ENCODE peak calls at places on chromosomes 1 and 21, in four cellular contexts. One of them, this sample, is unnamed.

GRCh38 chr1:225207791-225208190 is 220.0 kb downstream of the LBR start:
- DNase-seq in stimulated activated naive B cell treated with anti-CD40 and anti-IgM and Interleukin-4, amounts not matched to agents 10 μg/mL and 1 μg/mL and 100 μg/mL, for 72 hours: no peak
- DNase-seq in activated T-cell treated with anti-CD3 and anti-CD28 coated beads for 1 hour: no peak
- DNase-seq in lower leg skin: no peak
- DNase-seq in this sample: no peak

GRCh38 chr1:26794391-26794790 is 6.6 kb downstream of the PIGV start:
- DNase-seq in lower leg skin: no peak
- DNase-seq in stimulated activated naive B cell treated with anti-CD40 and anti-IgM and Interleukin-4, amounts not matched to agents 10 μg/mL and 1 μg/mL and 100 μg/mL, for 72 hours: no peak
- DNase-seq in activated T-cell treated with anti-CD3 and anti-CD28 coated beads for 1 hour: no peak
- DNase-seq in this sample: no peak

GRCh38 chr1:226223786-226224244 is 351 bp downstream of the MIXL1 start:
- DNase-seq in stimulated activated naive B cell treated with anti-CD40 and anti-IgM and Interleukin-4, amounts not matched to agents 10 μg/mL and 1 μg/mL and 100 μg/mL, for 72 hours: peak; percentile 27
- DNase-seq in activated T-cell treated with anti-CD3 and anti-CD28 coated beads for 1 hour: no peak
- DNase-seq in lower leg skin: no peak
- DNase-seq in this sample: no peak

GRCh38 chr1:208111646-208112200 is 132.5 kb downstream of the PLXNA2 start:
- DNase-seq in stimulated activated naive B cell treated with anti-CD40 and anti-IgM and Interleukin-4, amounts not matched to agents 10 μg/mL and 1 μg/mL and 100 μg/mL, for 72 hours: no peak
- DNase-seq in lower leg skin: no peak
- DNase-seq in activated T-cell treated with anti-CD3 and anti-CD28 coated beads for 1 hour: no peak
- DNase-seq in this sample: no peak

GRCh38 chr1:231518485-231519035 is 9.9 kb upstream of the TSNAX start:
- DNase-seq in lower leg skin: no peak
- DNase-seq in activated T-cell treated with anti-CD3 and anti-CD28 coated beads for 1 hour: no peak
- DNase-seq in stimulated activated naive B cell treated with anti-CD40 and anti-IgM and Interleukin-4, amounts not matched to agents 10 μg/mL and 1 μg/mL and 100 μg/mL, for 72 hours: no peak
- DNase-seq in this sample: no peak

GRCh38 chr1:223712184-223712855 is at the start of gene CAPN2:
- DNase-seq in activated T-cell treated with anti-CD3 and anti-CD28 coated beads for 1 hour: peak; percentile 42
- DNase-seq in lower leg skin: peak; percentile 64
- DNase-seq in stimulated activated naive B cell treated with anti-CD40 and anti-IgM and Interleukin-4, amounts not matched to agents 10 μg/mL and 1 μg/mL and 100 μg/mL, for 72 hours: peak; percentile 36
- DNase-seq in this sample: no peak

GRCh38 chr1:86380257-86380861 is 15.8 kb downstream of the ODF2L start:
- DNase-seq in lower leg skin: no peak
- DNase-seq in activated T-cell treated with anti-CD3 and anti-CD28 coated beads for 1 hour: no peak
- DNase-seq in stimulated activated naive B cell treated with anti-CD40 and anti-IgM and Interleukin-4, amounts not matched to agents 10 μg/mL and 1 μg/mL and 100 μg/mL, for 72 hours: no peak
- DNase-seq in this sample: no peak

GRCh38 chr1:169427081-169427611 is at the start of gene CCDC181:
- DNase-seq in activated T-cell treated with anti-CD3 and anti-CD28 coated beads for 1 hour: peak; percentile 15
- DNase-seq in stimulated activated naive B cell treated with anti-CD40 and anti-IgM and Interleukin-4, amounts not matched to agents 10 μg/mL and 1 μg/mL and 100 μg/mL, for 72 hours: peak; percentile 55
- DNase-seq in lower leg skin: no peak
- DNase-seq in this sample: peak; percentile 92

GRCh38 chr1:5594056-5594956 is 397.9 kb downstream of the NPHP4 start:
- DNase-seq in lower leg skin: no peak
- DNase-seq in activated T-cell treated with anti-CD3 and anti-CD28 coated beads for 1 hour: no peak
- DNase-seq in stimulated activated naive B cell treated with anti-CD40 and anti-IgM and Interleukin-4, amounts not matched to agents 10 μg/mL and 1 μg/mL and 100 μg/mL, for 72 hours: no peak
- DNase-seq in this sample: peak; percentile 72

GRCh38 chr1:17661546-17662157 is 93.5 kb upstream of the ACTL8 start:
- DNase-seq in activated T-cell treated with anti-CD3 and anti-CD28 coated beads for 1 hour: peak; percentile 40
- DNase-seq in stimulated activated naive B cell treated with anti-CD40 and anti-IgM and Interleukin-4, amounts not matched to agents 10 μg/mL and 1 μg/mL and 100 μg/mL, for 72 hours: peak; percentile 51
- DNase-seq in lower leg skin: peak; percentile 28
- DNase-seq in this sample: no peak

GRCh38 chr1:109850827-109851226 is 59.8 kb upstream of the CSF1 start:
- DNase-seq in activated T-cell treated with anti-CD3 and anti-CD28 coated beads for 1 hour: no peak
- DNase-seq in stimulated activated naive B cell treated with anti-CD40 and anti-IgM and Interleukin-4, amounts not matched to agents 10 μg/mL and 1 μg/mL and 100 μg/mL, for 72 hours: no peak
- DNase-seq in lower leg skin: no peak
- DNase-seq in this sample: no peak

GRCh38 chr21:44930543-44930981 is 9.3 kb upstream of the SLX9 start:
- DNase-seq in activated T-cell treated with anti-CD3 and anti-CD28 coated beads for 1 hour: peak; percentile 62
- DNase-seq in lower leg skin: no peak
- DNase-seq in stimulated activated naive B cell treated with anti-CD40 and anti-IgM and Interleukin-4, amounts not matched to agents 10 μg/mL and 1 μg/mL and 100 μg/mL, for 72 hours: no peak
- DNase-seq in this sample: no peak

GRCh38 chr1:153647375-153647714 is 11.2 kb upstream of the SNAPIN start:
- DNase-seq in lower leg skin: no peak
- DNase-seq in stimulated activated naive B cell treated with anti-CD40 and anti-IgM and Interleukin-4, amounts not matched to agents 10 μg/mL and 1 μg/mL and 100 μg/mL, for 72 hours: no peak
- DNase-seq in activated T-cell treated with anti-CD3 and anti-CD28 coated beads for 1 hour: no peak
- DNase-seq in this sample: no peak

GRCh38 chr1:112937495-112937894 is 18.5 kb downstream of the SLC16A1 start:
- DNase-seq in stimulated activated naive B cell treated with anti-CD40 and anti-IgM and Interleukin-4, amounts not matched to agents 10 μg/mL and 1 μg/mL and 100 μg/mL, for 72 hours: no peak
- DNase-seq in lower leg skin: no peak
- DNase-seq in activated T-cell treated with anti-CD3 and anti-CD28 coated beads for 1 hour: no peak
- DNase-seq in this sample: no peak

GRCh38 chr1:201085902-201086735 is 26.1 kb downstream of the CACNA1S start:
- DNase-seq in stimulated activated naive B cell treated with anti-CD40 and anti-IgM and Interleukin-4, amounts not matched to agents 10 μg/mL and 1 μg/mL and 100 μg/mL, for 72 hours: no peak
- DNase-seq in lower leg skin: no peak
- DNase-seq in activated T-cell treated with anti-CD3 and anti-CD28 coated beads for 1 hour: peak; percentile 16
- DNase-seq in this sample: no peak

GRCh38 chr1:3119748-3120524 is 50.9 kb downstream of the PRDM16 start:
- DNase-seq in lower leg skin: no peak
- DNase-seq in stimulated activated naive B cell treated with anti-CD40 and anti-IgM and Interleukin-4, amounts not matched to agents 10 μg/mL and 1 μg/mL and 100 μg/mL, for 72 hours: no peak
- DNase-seq in activated T-cell treated with anti-CD3 and anti-CD28 coated beads for 1 hour: no peak
- DNase-seq in this sample: no peak

GRCh38 chr1:24010650-24011049 is 30.5 kb upstream of the SRSF10 start:
- DNase-seq in stimulated activated naive B cell treated with anti-CD40 and anti-IgM and Interleukin-4, amounts not matched to agents 10 μg/mL and 1 μg/mL and 100 μg/mL, for 72 hours: no peak
- DNase-seq in activated T-cell treated with anti-CD3 and anti-CD28 coated beads for 1 hour: no peak
- DNase-seq in lower leg skin: no peak
- DNase-seq in this sample: no peak

GRCh38 chr1:237737938-237738610 is 152.6 kb downstream of the ZP4 start:
- DNase-seq in activated T-cell treated with anti-CD3 and anti-CD28 coated beads for 1 hour: no peak
- DNase-seq in stimulated activated naive B cell treated with anti-CD40 and anti-IgM and Interleukin-4, amounts not matched to agents 10 μg/mL and 1 μg/mL and 100 μg/mL, for 72 hours: no peak
- DNase-seq in lower leg skin: no peak
- DNase-seq in this sample: no peak

GRCh38 chr1:25809929-25810328 is 9.8 kb upstream of the MTFR1L start:
- DNase-seq in stimulated activated naive B cell treated with anti-CD40 and anti-IgM and Interleukin-4, amounts not matched to agents 10 μg/mL and 1 μg/mL and 100 μg/mL, for 72 hours: no peak
- DNase-seq in activated T-cell treated with anti-CD3 and anti-CD28 coated beads for 1 hour: no peak
- DNase-seq in lower leg skin: no peak
- DNase-seq in this sample: no peak

GRCh38 chr1:241596633-241597032 is 43.5 kb downstream of the CHML start:
- DNase-seq in activated T-cell treated with anti-CD3 and anti-CD28 coated beads for 1 hour: no peak
- DNase-seq in stimulated activated naive B cell treated with anti-CD40 and anti-IgM and Interleukin-4, amounts not matched to agents 10 μg/mL and 1 μg/mL and 100 μg/mL, for 72 hours: peak; percentile 27
- DNase-seq in lower leg skin: no peak
- DNase-seq in this sample: no peak

GRCh38 chr1:24562625-24563024 is 6.7 kb downstream of the NCMAP start:
- DNase-seq in activated T-cell treated with anti-CD3 and anti-CD28 coated beads for 1 hour: no peak
- DNase-seq in stimulated activated naive B cell treated with anti-CD40 and anti-IgM and Interleukin-4, amounts not matched to agents 10 μg/mL and 1 μg/mL and 100 μg/mL, for 72 hours: no peak
- DNase-seq in lower leg skin: no peak
- DNase-seq in this sample: no peak

GRCh38 chr21:38930838-38931237 is 125.1 kb downstream of the ETS2 start:
- DNase-seq in activated T-cell treated with anti-CD3 and anti-CD28 coated beads for 1 hour: no peak
- DNase-seq in stimulated activated naive B cell treated with anti-CD40 and anti-IgM and Interleukin-4, amounts not matched to agents 10 μg/mL and 1 μg/mL and 100 μg/mL, for 72 hours: no peak
- DNase-seq in lower leg skin: peak; percentile 54
- DNase-seq in this sample: no peak

GRCh38 chr1:185426761-185427698 is 110.0 kb upstream of the IVNS1ABP start:
- DNase-seq in lower leg skin: peak; percentile 53
- DNase-seq in stimulated activated naive B cell treated with anti-CD40 and anti-IgM and Interleukin-4, amounts not matched to agents 10 μg/mL and 1 μg/mL and 100 μg/mL, for 72 hours: no peak
- DNase-seq in activated T-cell treated with anti-CD3 and anti-CD28 coated beads for 1 hour: no peak
- DNase-seq in this sample: no peak

GRCh38 chr1:11053758-11054137 is 6.1 kb downstream of the SRM start:
- DNase-seq in activated T-cell treated with anti-CD3 and anti-CD28 coated beads for 1 hour: no peak
- DNase-seq in lower leg skin: no peak
- DNase-seq in stimulated activated naive B cell treated with anti-CD40 and anti-IgM and Interleukin-4, amounts not matched to agents 10 μg/mL and 1 μg/mL and 100 μg/mL, for 72 hours: no peak
- DNase-seq in this sample: no peak

GRCh38 chr1:41533731-41534080 is 49.2 kb upstream of the EDN2 start:
- DNase-seq in lower leg skin: no peak
- DNase-seq in activated T-cell treated with anti-CD3 and anti-CD28 coated beads for 1 hour: no peak
- DNase-seq in stimulated activated naive B cell treated with anti-CD40 and anti-IgM and Interleukin-4, amounts not matched to agents 10 μg/mL and 1 μg/mL and 100 μg/mL, for 72 hours: no peak
- DNase-seq in this sample: no peak

GRCh38 chr21:16086936-16087335 is 357.2 kb downstream of the USP25 start:
- DNase-seq in stimulated activated naive B cell treated with anti-CD40 and anti-IgM and Interleukin-4, amounts not matched to agents 10 μg/mL and 1 μg/mL and 100 μg/mL, for 72 hours: no peak
- DNase-seq in lower leg skin: no peak
- DNase-seq in activated T-cell treated with anti-CD3 and anti-CD28 coated beads for 1 hour: no peak
- DNase-seq in this sample: no peak

GRCh38 chr1:206011057-206011456 is 7.9 kb upstream of the RAB7B start:
- DNase-seq in activated T-cell treated with anti-CD3 and anti-CD28 coated beads for 1 hour: no peak
- DNase-seq in lower leg skin: no peak
- DNase-seq in stimulated activated naive B cell treated with anti-CD40 and anti-IgM and Interleukin-4, amounts not matched to agents 10 μg/mL and 1 μg/mL and 100 μg/mL, for 72 hours: no peak
- DNase-seq in this sample: no peak

GRCh38 chr1:116166011-116166571 is 54.9 kb downstream of the MAB21L3 start:
- DNase-seq in lower leg skin: no peak
- DNase-seq in stimulated activated naive B cell treated with anti-CD40 and anti-IgM and Interleukin-4, amounts not matched to agents 10 μg/mL and 1 μg/mL and 100 μg/mL, for 72 hours: no peak
- DNase-seq in activated T-cell treated with anti-CD3 and anti-CD28 coated beads for 1 hour: no peak
- DNase-seq in this sample: peak; percentile 85